ENCODE peak calls at places on chromosomes 5 and 9, in six cellular contexts. A is AG10803; T is GM12892; X is stimulated activated naive CD4-positive, alpha-beta T cell; N is neural progenitor cell; D is activated CD8-positive, alpha-beta memory T cell treated with anti-CD3 and anti-CD28 coated beads, Interleukin-2, amount 10 ng/mL, durations not matched to agents 7 days and 5 days. H is an unnamed sample.

GRCh38 chr5:115343855-115344254 is 47.4 kb upstream of the CCDC112 start:
- DNase-seq in T (no peak), N (no peak), D (no peak), A (peak), X (no peak), H (no peak)

GRCh38 chr5:141649056-141649688 is 2.0 kb downstream of the FCHSD1 start:
- DNase-seq in A (no peak), X (no peak), N (no peak), D (no peak), T (no peak), H (no peak)

GRCh38 chr5:54007822-54008777 is 302.3 kb downstream of the ARL15 start:
- DNase-seq in D (no peak), N (no peak), A (no peak), X (no peak), T (no peak), H (no peak)

GRCh38 chr9:4826417-4827166 is 33.8 kb downstream of the RCL1 start:
- DNase-seq in T (no peak), A (no peak), N (no peak), D (no peak), X (no peak), H (no peak)

GRCh38 chr5:55159763-55160492 is at the start of gene GPX8:
- DNase-seq in T (no peak), N (peak), X (no peak), D (no peak), A (peak), H (peak)

GRCh38 chr9:32300373-32300772 is 84.1 kb upstream of the ACO1 start:
- DNase-seq in N (no peak), X (no peak), A (no peak), T (no peak), D (no peak), H (no peak)

GRCh38 chr9:136960212-136960937 is 8.3 kb downstream of the LCN12 start:
- DNase-seq in T (no peak), X (no peak), D (peak), A (no peak), N (no peak), H (no peak)

GRCh38 chr9:12778389-12778788 is 3.6 kb downstream of the LURAP1L start:
- DNase-seq in N (no peak), D (no peak), T (no peak), X (no peak), A (no peak), H (no peak)

GRCh38 chr5:137754961-137755762 is 999 bp upstream of the HNRNPA0 start:
- DNase-seq in X (no peak), A (no peak), N (no peak), D (no peak), T (no peak), H (no peak)

GRCh38 chr5:145805819-145806218 is 29.3 kb downstream of the PRELID2 start:
- DNase-seq in N (no peak), A (no peak), X (no peak), D (no peak), T (no peak), H (no peak)

GRCh38 chr5:12323637-12324229 is 419.5 kb upstream of the CTNND2 start:
- DNase-seq in T (no peak), N (no peak), X (no peak), D (no peak), A (no peak), H (no peak)

GRCh38 chr9:32378496-32378895 is 5.9 kb upstream of the ACO1 start:
- DNase-seq in X (peak), N (peak), T (no peak), D (peak), A (peak), H (peak)

GRCh38 chr9:128149001-128149701 is at the start of gene LCN2:
- DNase-seq in D (no peak), A (no peak), X (no peak), T (peak), N (no peak), H (no peak)

GRCh38 chr5:28217695-28218094 is 1179.3 kb upstream of the CDH9 start:
- DNase-seq in T (no peak), A (no peak), X (no peak), N (no peak), D (no peak), H (no peak)

GRCh38 chr5:8828596-8829321 is 717.1 kb downstream of the SEMA5A start:
- DNase-seq in D (no peak), T (no peak), N (no peak), A (peak), X (no peak), H (no peak)

GRCh38 chr9:76266649-76267627 is 127.3 kb downstream of the RFK start:
- DNase-seq in N (peak), A (no peak), T (no peak), D (no peak), X (no peak), H (no peak)

GRCh38 chr5:124654418-124654817 is 92.0 kb downstream of the ZNF608 start:
- DNase-seq in T (no peak), X (no peak), A (no peak), N (no peak), D (no peak), H (no peak)

GRCh38 chr9:89567649-89568048 is 37.2 kb upstream of the GADD45G start:
- DNase-seq in D (no peak), A (no peak), T (no peak), N (no peak), X (no peak), H (no peak)

GRCh38 chr9:92747459-92748232 is 17.0 kb downstream of the BICD2 start:
- DNase-seq in X (no peak), N (no peak), D (no peak), T (no peak), A (no peak), H (no peak)

GRCh38 chr5:11502783-11503182 is 401.5 kb downstream of the CTNND2 start:
- DNase-seq in T (no peak), A (no peak), N (no peak), X (no peak), D (no peak), H (no peak)

GRCh38 chr5:131825404-131826013 is 28.7 kb upstream of the FNIP1 start:
- DNase-seq in T (no peak), N (no peak), A (no peak), D (no peak), X (no peak), H (no peak)

GRCh38 chr9:91681461-91682305 is 258.1 kb upstream of the NFIL3 start:
- DNase-seq in N (peak), T (peak), D (peak), A (peak), X (peak), H (peak)

GRCh38 chr9:37984672-37985611 is 81.0 kb upstream of the SLC25A51 start:
- DNase-seq in T (no peak), X (no peak), A (peak), D (no peak), N (peak), H (no peak)

GRCh38 chr5:83724001-83724400 is 3.3 kb upstream of the HAPLN1 start:
- DNase-seq in A (no peak), N (no peak), X (no peak), T (no peak), D (no peak), H (no peak)

GRCh38 chr5:76638466-76638865 is 15.3 kb upstream of the F2RL2 start:
- DNase-seq in T (no peak), N (no peak), X (no peak), D (no peak), A (peak), H (no peak)

GRCh38 chr9:36023260-36024048 is 13.3 kb upstream of the RECK start:
- DNase-seq in X (peak), D (peak), T (peak), N (peak), A (peak), H (peak)

GRCh38 chr9:98558575-98558974 is 150.2 kb downstream of the GABBR2 start:
- DNase-seq in T (no peak), D (no peak), N (no peak), A (peak), X (no peak), H (no peak)

GRCh38 chr5:106311230-106311629 is 1359.5 kb downstream of the EFNA5 start:
- DNase-seq in A (no peak), D (no peak), N (no peak), X (no peak), T (no peak), H (no peak)

GRCh38 chr5:132644177-132644576 is 13.8 kb upstream of the IL13 start:
- DNase-seq in X (no peak), T (no peak), A (no peak), D (no peak), N (no peak), H (no peak)

GRCh38 chr5:57488308-57488955 is 5.8 kb upstream of the ACTBL2 start:
- DNase-seq in T (no peak), D (no peak), N (no peak), A (peak), X (no peak), H (no peak)

GRCh38 chr9:121301881-121302286 is 33.9 kb downstream of the GSN start:
- DNase-seq in D (no peak), T (no peak), N (no peak), X (no peak), A (no peak), H (no peak)

H was measured in WERI-Rb-1.